ENCODE peak calls at places on chromosomes 4 and X, in four cellular contexts. M is HepG2, Y is H1, B is K562. U is an unnamed sample.

GRCh38 chr4:174591243-174592021 is 69.1 kb upstream of the HPGD start:
- DNase-seq in M (no peak), Y (no peak), B (no peak), U (no peak)

GRCh38 chr4:28267166-28267565 is 1406.5 kb downstream of the STIM2 start:
- DNase-seq in M (no peak), Y (no peak), B (no peak), U (no peak)

GRCh38 chr4:54909964-54910363 is 215.4 kb downstream of the KDR start:
- DNase-seq in M (no peak), Y (no peak), B (no peak), U (no peak)

GRCh38 chr4:118683513-118683912 is 1.7 kb upstream of the METTL14 start:
- DNase-seq in M (peak; percentile 49), Y (no peak), B (peak; percentile 43), U (peak; percentile 28)

GRCh38 chrX:74865725-74866124 is 59.5 kb downstream of the NEXMIF start:
- DNase-seq in M (no peak), Y (no peak), B (peak; percentile 1), U (no peak)

GRCh38 chrX:17377047-17377692 is 2.2 kb downstream of the NHS start:
- DNase-seq in M (no peak), Y (no peak), B (no peak), U (peak; percentile 86)

GRCh38 chrX:109760241-109760921 is 27.3 kb upstream of the ACSL4 start:
- DNase-seq in M (no peak), Y (no peak), B (no peak), U (no peak)

GRCh38 chrX:9342581-9343051 is 122.2 kb upstream of the TBL1X start:
- DNase-seq in M (peak; percentile 29), Y (peak; percentile 46), B (peak; percentile 93), U (peak; percentile 91)

GRCh38 chr4:128758314-128758922 is 51.1 kb upstream of the JADE1 start:
- DNase-seq in M (no peak), Y (no peak), B (peak; percentile 20), U (no peak)

DNA sequence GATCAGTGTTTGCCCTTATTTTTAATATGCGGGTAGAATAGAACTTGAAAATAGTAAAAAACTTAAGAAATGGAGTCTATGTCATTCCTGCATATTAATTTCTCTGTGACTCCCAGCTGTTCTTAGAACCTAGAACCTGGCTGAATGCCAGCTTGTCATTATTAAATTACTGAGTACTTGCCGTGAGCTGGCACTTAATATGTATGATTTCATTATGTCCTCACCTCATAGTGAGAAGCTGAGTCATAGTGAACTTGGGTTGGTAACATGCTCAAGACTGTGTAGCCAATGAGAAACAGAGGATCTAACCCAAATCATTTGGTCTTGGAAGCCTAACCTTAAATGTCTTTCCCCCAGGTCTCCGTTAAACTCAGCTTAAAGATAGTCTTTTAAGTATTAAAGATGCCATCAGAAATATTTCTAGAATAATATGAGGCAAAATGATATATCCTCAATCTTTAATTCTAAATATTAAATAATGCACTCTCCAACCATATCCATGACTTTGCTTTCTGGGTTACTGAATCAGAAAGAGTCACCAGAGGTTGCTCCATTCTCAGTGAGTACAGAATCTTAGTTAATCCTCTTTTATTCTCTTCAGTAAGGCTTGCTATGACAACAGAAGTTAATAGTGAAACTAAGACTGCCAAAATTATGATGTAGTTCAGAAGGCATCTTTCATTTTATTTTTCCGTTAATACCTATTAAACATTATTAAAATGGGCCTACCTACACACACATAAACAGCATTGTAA is 58.6 kb upstream of the TLL1 start:
- DNase-seq in M (no peak), Y (no peak), B (no peak), U (no peak)
- TF ChIP-seq MAFK in M (no peak), Y (no peak), B (no peak), U (no peak)

DNA sequence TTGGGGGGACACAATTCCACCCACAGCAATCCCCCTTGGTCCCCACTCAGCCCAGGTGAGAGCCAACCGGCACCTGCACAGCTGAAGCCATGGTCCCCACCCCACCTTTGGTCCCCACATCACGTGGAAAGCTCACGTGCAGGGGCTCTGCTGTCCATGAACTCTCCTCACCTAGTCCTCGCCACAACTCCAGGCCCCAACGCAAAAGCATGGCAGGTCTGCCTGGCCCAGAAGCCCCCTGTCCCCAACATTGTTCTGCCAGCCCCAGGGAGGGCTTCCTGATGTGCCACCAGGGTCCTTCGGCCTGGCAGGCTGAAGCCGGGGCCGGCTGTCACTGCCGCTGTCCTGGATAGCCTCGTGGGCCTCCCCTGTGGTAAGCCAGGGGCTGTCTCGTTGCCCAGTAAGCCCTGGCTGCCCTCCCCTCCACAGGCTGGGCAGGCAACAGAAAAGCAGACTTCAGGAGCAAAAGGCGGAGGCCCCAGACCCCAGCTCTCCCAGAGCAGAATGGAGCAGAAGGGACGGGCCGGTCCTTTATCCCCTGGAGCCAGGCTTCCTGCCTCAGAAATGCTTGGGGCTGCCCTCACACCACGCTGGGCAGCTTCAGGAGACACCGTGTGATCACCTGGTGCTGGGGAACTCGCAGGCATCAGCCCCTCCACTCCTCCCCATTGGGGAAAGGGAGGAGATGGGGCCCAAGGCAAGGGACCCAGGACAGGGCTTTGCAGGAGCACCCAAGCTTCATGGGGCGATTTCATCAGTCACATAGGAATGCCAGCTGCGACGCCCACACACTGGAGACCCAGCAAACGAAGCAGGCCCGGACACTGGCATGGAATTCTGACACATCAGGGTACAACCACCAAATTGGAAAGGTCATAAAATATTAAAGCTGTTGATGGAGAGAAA is 103.7 kb downstream of the ADRA2C start:
- DNase-seq in M (no peak), Y (no peak), B (no peak), U (no peak)
- TF ChIP-seq EP300 in M (no peak), Y (no peak), B (no peak), U (no peak)

GRCh38 chr4:97605927-97606326 is 537.3 kb downstream of the STPG2 start:
- DNase-seq in M (no peak), Y (no peak), B (no peak), U (no peak)
- TF ChIP-seq CEBPB in M (no peak), Y (no peak), B (no peak), U (no peak)

GRCh38 chrX:45295587-45295986 is 94.9 kb upstream of the DIPK2B start:
- DNase-seq in M (peak; percentile 35), Y (no peak), B (no peak), U (no peak)

GRCh38 chrX:45300638-45301037 is 100.0 kb upstream of the DIPK2B start:
- DNase-seq in M (no peak), Y (no peak), B (no peak), U (no peak)
- TF ChIP-seq MAFK in M (no peak), Y (no peak), B (no peak), U (no peak)

GRCh38 chr4:86934772-86935498 is at the start of gene AFF1:
- DNase-seq in M (peak; percentile 86), Y (peak; percentile 81), B (peak; percentile 97), U (peak; percentile 93)
- TF ChIP-seq EP300 in M (no peak), Y (no peak), B (peak; percentile 24), U (no peak)

GRCh38 chrX:101395789-101396188 is 5.0 kb downstream of the RPL36A start:
- DNase-seq in M (peak; percentile 6), Y (no peak), B (no peak), U (no peak)
- TF ChIP-seq CEBPB in M (peak; percentile 18), Y (no peak), B (peak; percentile 85), U (no peak)

GRCh38 chr4:151931563-151931962 is 170.8 kb upstream of the GATB start:
- DNase-seq in M (no peak), Y (no peak), B (peak; percentile 8), U (no peak)

GRCh38 chr4:151934766-151935165 is 174.0 kb upstream of the GATB start:
- DNase-seq in M (no peak), Y (no peak), B (no peak), U (no peak)

GRCh38 chr4:151935411-151935810 is 174.6 kb upstream of the GATB start:
- DNase-seq in M (no peak), Y (no peak), B (no peak), U (no peak)

GRCh38 chr4:151930372-151930771 is 169.6 kb upstream of the GATB start:
- DNase-seq in M (no peak), Y (no peak), B (no peak), U (no peak)

GRCh38 chr4:151933122-151933827 is 172.5 kb upstream of the GATB start:
- DNase-seq in M (no peak), Y (no peak), B (no peak), U (no peak)
- TF ChIP-seq MAFK in M (no peak), Y (no peak), B (no peak), U (no peak)

U was measured in A549.